ENCODE peak calls at places on chromosomes 12 and 14, in four cellular contexts. One of them, this sample, is unnamed.

GRCh38 chr14:65704412-65704811 is 291.9 kb downstream of the FUT8 start:
- DNase-seq in K562: no peak
- DNase-seq in HepG2: no peak
- DNase-seq in GM12878: no peak
- DNase-seq in this sample: no peak

GRCh38 chr14:99649219-99649618 is 4.3 kb downstream of the HHIPL1 start:
- DNase-seq in K562: no peak
- DNase-seq in HepG2: no peak
- DNase-seq in GM12878: no peak
- DNase-seq in this sample: no peak

GRCh38 chr14:29016050-29016900 is 249.7 kb downstream of the FOXG1 start:
- DNase-seq in K562: peak
- DNase-seq in HepG2: peak
- DNase-seq in GM12878: no peak
- DNase-seq in this sample: no peak

GRCh38 chr12:48342980-48343379 is 7.7 kb downstream of the ZNF641 start:
- DNase-seq in K562: no peak
- DNase-seq in HepG2: no peak
- DNase-seq in GM12878: no peak
- DNase-seq in this sample: no peak

GRCh38 chr12:13197526-13198141 is 1.1 kb downstream of the EMP1 start:
- DNase-seq in K562: no peak
- DNase-seq in HepG2: no peak
- DNase-seq in GM12878: no peak
- DNase-seq in this sample: no peak

GRCh38 chr12:54220092-54220557 is 31.3 kb upstream of the SMUG1 start:
- DNase-seq in K562: peak
- DNase-seq in HepG2: peak
- DNase-seq in GM12878: no peak
- DNase-seq in this sample: peak

GRCh38 chr14:96394047-96394815 is 2.3 kb downstream of the AK7 start:
- DNase-seq in K562: no peak
- DNase-seq in HepG2: no peak
- DNase-seq in GM12878: no peak
- DNase-seq in this sample: no peak

GRCh38 chr14:45201908-45202307 is 51.1 kb downstream of the MIS18BP1 start:
- DNase-seq in K562: no peak
- DNase-seq in HepG2: peak
- DNase-seq in GM12878: no peak
- DNase-seq in this sample: no peak

GRCh38 chr12:69070319-69071090 is 137.5 kb upstream of the CPM start:
- DNase-seq in K562: peak
- DNase-seq in HepG2: peak
- DNase-seq in GM12878: no peak
- DNase-seq in this sample: peak

GRCh38 chr12:89181271-89181920 is 170.9 kb downstream of the DUSP6 start:
- DNase-seq in K562: no peak
- DNase-seq in HepG2: no peak
- DNase-seq in GM12878: no peak
- DNase-seq in this sample: no peak

GRCh38 chr12:6691473-6691872 is 2.3 kb upstream of the ZNF384 start:
- DNase-seq in K562: no peak
- DNase-seq in HepG2: no peak
- DNase-seq in GM12878: no peak
- DNase-seq in this sample: no peak

GRCh38 chr14:101072531-101072930 is 169.0 kb upstream of the RTL1 start:
- DNase-seq in K562: no peak
- DNase-seq in HepG2: no peak
- DNase-seq in GM12878: no peak
- DNase-seq in this sample: no peak

DNA sequence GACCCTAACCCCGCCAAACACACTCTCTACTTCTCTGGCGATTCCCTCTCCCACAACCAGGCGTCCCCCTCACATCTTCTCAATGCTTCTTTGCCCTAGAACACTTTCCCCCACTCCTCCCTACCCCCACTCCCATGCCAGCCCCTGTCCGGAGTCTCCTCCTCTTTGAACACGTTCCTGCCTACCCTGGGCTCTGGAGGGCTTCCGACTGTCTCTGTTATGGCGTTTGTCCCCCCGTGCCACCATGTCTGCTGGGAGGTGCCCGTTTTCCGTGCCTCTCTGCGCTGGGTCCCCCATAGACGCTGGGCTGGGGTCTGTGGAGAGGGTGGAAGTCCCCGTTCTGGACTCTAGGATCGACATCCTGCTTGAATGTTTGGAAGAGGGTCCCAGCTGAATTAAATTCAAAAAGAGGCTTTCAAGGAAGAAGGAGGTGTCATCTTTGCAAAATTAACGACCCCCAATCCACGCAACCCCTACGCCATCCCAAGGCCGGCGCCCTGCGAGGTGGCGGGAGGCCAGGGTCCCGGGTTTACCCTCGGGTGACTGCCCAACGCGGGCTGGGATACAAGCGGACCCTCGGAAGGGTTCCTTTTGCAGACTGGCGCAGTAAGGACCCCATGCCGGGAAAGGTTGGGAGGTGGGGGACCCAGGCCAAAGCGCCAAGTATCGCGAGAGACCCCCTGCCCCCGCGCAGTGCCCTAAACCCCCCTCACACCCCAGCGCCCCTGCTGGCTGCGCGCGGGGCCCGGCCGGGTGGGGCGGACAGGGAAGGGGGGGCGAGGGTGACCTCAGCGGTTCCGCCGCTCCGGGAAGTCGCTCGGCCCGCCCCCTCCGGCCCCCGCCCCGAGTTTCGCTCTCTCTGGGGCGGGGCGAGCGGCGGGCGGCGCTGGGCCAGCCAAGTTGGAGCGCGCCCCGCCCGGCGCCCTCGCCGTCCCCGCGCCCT is 973 bp upstream of the ZBTB42 start:
- DNase-seq in K562: peak
- DNase-seq in HepG2: peak
- DNase-seq in GM12878: no peak
- DNase-seq in this sample: no peak
- TF ChIP-seq REST in K562: no peak
- TF ChIP-seq REST in HepG2: peak
- TF ChIP-seq REST in GM12878: no peak
- TF ChIP-seq REST in this sample: no peak

GRCh38 chr14:21068521-21069387 is 1.4 kb upstream of the ARHGEF40 start:
- DNase-seq in K562: peak
- DNase-seq in HepG2: peak
- DNase-seq in GM12878: no peak
- DNase-seq in this sample: peak

GRCh38 chr14:21063479-21063878 is 5.9 kb downstream of the RNASE8 start:
- DNase-seq in K562: no peak
- DNase-seq in HepG2: no peak
- DNase-seq in GM12878: no peak
- DNase-seq in this sample: no peak

GRCh38 chr14:21069388-21070082 is 569 bp upstream of the ARHGEF40 start:
- DNase-seq in K562: no peak
- DNase-seq in HepG2: peak
- DNase-seq in GM12878: no peak
- DNase-seq in this sample: no peak

GRCh38 chr14:21070083-21070609 is at the start of gene ARHGEF40:
- DNase-seq in K562: peak
- DNase-seq in HepG2: no peak
- DNase-seq in GM12878: no peak
- DNase-seq in this sample: no peak

GRCh38 chr14:21066882-21067502 is 3.1 kb upstream of the ARHGEF40 start:
- DNase-seq in K562: no peak
- DNase-seq in HepG2: peak
- DNase-seq in GM12878: no peak
- DNase-seq in this sample: peak
- TF ChIP-seq ATF3 in K562: no peak
- TF ChIP-seq ATF3 in HepG2: no peak
- TF ChIP-seq ATF3 in GM12878: no peak
- TF ChIP-seq ATF3 in this sample: no peak

GRCh38 chr14:97412933-97413574 is 615.9 kb downstream of the VRK1 start:
- DNase-seq in K562: no peak
- DNase-seq in HepG2: no peak
- DNase-seq in GM12878: no peak
- DNase-seq in this sample: no peak

GRCh38 chr14:97413991-97414717 is 617.0 kb downstream of the VRK1 start:
- DNase-seq in K562: no peak
- DNase-seq in HepG2: no peak
- DNase-seq in GM12878: no peak
- DNase-seq in this sample: no peak

GRCh38 chr14:97414718-97415098 is 617.5 kb downstream of the VRK1 start:
- DNase-seq in K562: no peak
- DNase-seq in HepG2: no peak
- DNase-seq in GM12878: no peak
- DNase-seq in this sample: no peak

GRCh38 chr14:97410667-97411286 is 613.6 kb downstream of the VRK1 start:
- DNase-seq in K562: no peak
- DNase-seq in HepG2: no peak
- DNase-seq in GM12878: no peak
- DNase-seq in this sample: no peak

GRCh38 chr14:97411938-97412612 is 614.9 kb downstream of the VRK1 start:
- DNase-seq in K562: no peak
- DNase-seq in HepG2: no peak
- DNase-seq in GM12878: no peak
- DNase-seq in this sample: no peak
- TF ChIP-seq REST in K562: no peak
- TF ChIP-seq REST in HepG2: no peak
- TF ChIP-seq REST in GM12878: no peak
- TF ChIP-seq REST in this sample: no peak

GRCh38 chr14:104999361-104999760 is 13.8 kb downstream of the CLBA1 start:
- DNase-seq in K562: no peak
- DNase-seq in HepG2: no peak
- DNase-seq in GM12878: no peak
- DNase-seq in this sample: no peak
- TF ChIP-seq ATF3 in K562: no peak
- TF ChIP-seq ATF3 in HepG2: no peak
- TF ChIP-seq ATF3 in GM12878: no peak
- TF ChIP-seq ATF3 in this sample: no peak

GRCh38 chr12:122799635-122800243 is 25.4 kb downstream of the CCDC62 start:
- DNase-seq in K562: no peak
- DNase-seq in HepG2: no peak
- DNase-seq in GM12878: no peak
- DNase-seq in this sample: no peak
- TF ChIP-seq REST in K562: no peak
- TF ChIP-seq REST in HepG2: no peak
- TF ChIP-seq REST in GM12878: no peak
- TF ChIP-seq REST in this sample: no peak

GRCh38 chr12:52494100-52494499 is 1.0 kb upstream of the KRT6A start:
- DNase-seq in K562: no peak
- DNase-seq in HepG2: no peak
- DNase-seq in GM12878: no peak
- DNase-seq in this sample: no peak

GRCh38 chr12:52496590-52497071 is 3.6 kb upstream of the KRT6A start:
- DNase-seq in K562: no peak
- DNase-seq in HepG2: no peak
- DNase-seq in GM12878: no peak
- DNase-seq in this sample: peak

GRCh38 chr12:52494518-52494917 is 1.5 kb upstream of the KRT6A start:
- DNase-seq in K562: no peak
- DNase-seq in HepG2: no peak
- DNase-seq in GM12878: no peak
- DNase-seq in this sample: no peak

GRCh38 chr12:52496054-52496453 is 3.0 kb upstream of the KRT6A start:
- DNase-seq in K562: no peak
- DNase-seq in HepG2: no peak
- DNase-seq in GM12878: no peak
- DNase-seq in this sample: no peak

GRCh38 chr12:52495385-52495784 is 2.3 kb upstream of the KRT6A start:
- DNase-seq in K562: no peak
- DNase-seq in HepG2: no peak
- DNase-seq in GM12878: no peak
- DNase-seq in this sample: peak
- TF ChIP-seq ATF3 in K562: no peak
- TF ChIP-seq ATF3 in HepG2: no peak
- TF ChIP-seq ATF3 in GM12878: no peak
- TF ChIP-seq ATF3 in this sample: no peak

GRCh38 chr12:73112035-73112816 is 840.1 kb downstream of the TRHDE start:
- DNase-seq in K562: no peak
- DNase-seq in HepG2: no peak
- DNase-seq in GM12878: no peak
- DNase-seq in this sample: no peak
- TF ChIP-seq REST in K562: no peak
- TF ChIP-seq REST in HepG2: no peak
- TF ChIP-seq REST in GM12878: no peak
- TF ChIP-seq REST in this sample: no peak

This sample was measured in HCT116.